ENCODE peak calls at places on chromosomes 5 and 9, in five cellular contexts. J, G, R, L and D are unnamed samples.

GRCh38 chr5:73282383-73282782 is 109.4 kb downstream of the TMEM174 start:
- DNase-seq in J (no peak), G (no peak), L (peak; percentile 18), R (no peak), D (no peak)

GRCh38 chr5:126525630-126526245 is 69.3 kb downstream of the ALDH7A1 start:
- DNase-seq in L (peak; percentile 69), R (peak; percentile 86), J (no peak), G (peak; percentile 12), D (peak; percentile 82)

GRCh38 chr5:78758169-78758839 is 109.7 kb upstream of the LHFPL2 start:
- DNase-seq in L (no peak), G (no peak), J (no peak), R (no peak), D (no peak)

GRCh38 chr5:17802256-17802655 is 168.0 kb downstream of the TAF11L14 start:
- DNase-seq in G (no peak), L (no peak), R (no peak), J (no peak), D (no peak)

GRCh38 chr5:26868504-26868903 is 169.9 kb downstream of the CDH9 start:
- DNase-seq in L (no peak), J (no peak), G (no peak), R (no peak), D (no peak)

GRCh38 chr9:16184964-16185646 is 632.3 kb downstream of the CCDC171 start:
- DNase-seq in R (no peak), J (no peak), L (no peak), G (no peak), D (no peak)

GRCh38 chr5:15023266-15023665 is 151.7 kb upstream of the ANKH start:
- DNase-seq in R (no peak), L (no peak), J (no peak), G (no peak), D (no peak)

GRCh38 chr5:83530186-83530585 is 58.6 kb downstream of the VCAN start:
- DNase-seq in J (no peak), L (no peak), R (no peak), G (no peak), D (no peak)

GRCh38 chr5:82855893-82856292 is 221.3 kb downstream of the TMEM167A start:
- DNase-seq in R (no peak), G (no peak), J (no peak), L (no peak), D (no peak)

GRCh38 chr9:87676976-87677775 is 48.7 kb upstream of the CTSL start:
- DNase-seq in J (no peak), G (no peak), R (no peak), L (peak; percentile 78), D (peak; percentile 65)

GRCh38 chr9:110977259-110977709 is 61.0 kb downstream of the LPAR1 start:
- DNase-seq in J (peak; percentile 27), G (peak; percentile 79), L (no peak), R (no peak), D (peak; percentile 55)

GRCh38 chr5:81181576-81182316 is 51.4 kb upstream of the CKMT2 start:
- DNase-seq in J (no peak), R (no peak), L (no peak), G (no peak), D (no peak)

GRCh38 chr9:28598396-28598795 is 1025.1 kb upstream of the C9orf72 start:
- DNase-seq in G (no peak), R (no peak), L (no peak), J (no peak), D (peak; percentile 16)

GRCh38 chr5:122180146-122180712 is 50.9 kb downstream of the ZNF474 start:
- DNase-seq in R (no peak), G (no peak), J (no peak), L (no peak), D (no peak)

GRCh38 chr9:127004946-127005769 is 90.6 kb downstream of the RALGPS1 start:
- DNase-seq in R (no peak), L (peak; percentile 76), G (no peak), J (no peak), D (no peak)

GRCh38 chr5:149153751-149154610 is 12.7 kb downstream of the ABLIM3 start:
- DNase-seq in L (peak; percentile 78), J (no peak), R (no peak), G (no peak), D (no peak)

GRCh38 chr9:29556317-29556716 is 1983.0 kb upstream of the C9orf72 start:
- DNase-seq in R (no peak), G (no peak), J (no peak), L (no peak), D (no peak)

GRCh38 chr9:109940536-109940935 is 160.5 kb downstream of the PALM2AKAP2 start:
- DNase-seq in J (no peak), R (no peak), G (no peak), L (no peak), D (no peak)

GRCh38 chr9:128115187-128116103 is 12.1 kb downstream of the PTGES2 start:
- DNase-seq in L (peak; percentile 50), G (no peak), J (no peak), R (peak; percentile 21), D (no peak)

GRCh38 chr9:114938687-114939575 is 8.5 kb upstream of the TNFSF8 start:
- DNase-seq in L (no peak), J (no peak), R (no peak), G (no peak), D (no peak)

GRCh38 chr9:87327567-87328125 is 170.0 kb upstream of the DAPK1 start:
- DNase-seq in L (no peak), G (no peak), J (no peak), R (no peak), D (no peak)

GRCh38 chr5:38515648-38516047 is 40.8 kb downstream of the LIFR start:
- DNase-seq in J (no peak), G (peak; percentile 4), R (no peak), L (no peak), D (peak; percentile 67)

GRCh38 chr5:435961-436640 is 6.9 kb upstream of the EXOC3 start:
- DNase-seq in R (no peak), G (no peak), L (no peak), J (no peak), D (no peak)
- TF ChIP-seq POLR2A in R (no peak), G (no peak), L (no peak), J (no peak), D (no peak)

GRCh38 chr9:105702207-105702606 is 7.9 kb downstream of the TMEM38B start:
- DNase-seq in R (no peak), L (no peak), J (no peak), G (no peak), D (no peak)
- H3K4me1 ChIP-seq in R (peaks cover 2% of the 10 kb centered on the region), L (peaks cover 13% of the 10 kb centered on the region), J (no peaks in the 10 kb centered on the region), G (no peaks in the 10 kb centered on the region), D (no peaks in the 10 kb centered on the region)

GRCh38 chr5:150214289-150214688 is 24.4 kb downstream of the SLC6A7 start:
- DNase-seq in L (no peak), G (no peak), J (no peak), R (no peak), D (no peak)
- H3K27ac ChIP-seq in L (peak overlapping the region; percentile 26), G (no peak overlapping the region), J (no peak overlapping the region), R (no peak overlapping the region), D (no peak overlapping the region)

GRCh38 chr9:33158555-33159057 is 8.5 kb downstream of the B4GALT1 start:
- DNase-seq in L (no peak), J (no peak), R (no peak), G (no peak), D (no peak)
- TF ChIP-seq POLR2A in L (no peak), J (no peak), R (no peak), G (no peak), D (no peak)

GRCh38 chr9:136563646-136564321 is 17.9 kb upstream of the NOTCH1 start:
- DNase-seq in G (no peak), J (no peak), L (no peak), R (no peak), D (no peak)

GRCh38 chr9:136561779-136562178 is 15.9 kb upstream of the NOTCH1 start:
- DNase-seq in L (no peak), J (no peak), R (no peak), G (no peak), D (no peak)

GRCh38 chr9:136565075-136565721 is 19.4 kb upstream of the NOTCH1 start:
- DNase-seq in G (no peak), L (no peak), R (no peak), J (no peak), D (peak; percentile 58)

GRCh38 chr9:136564379-136564988 is 18.6 kb upstream of the NOTCH1 start:
- DNase-seq in L (peak; percentile 38), J (peak; percentile 55), G (no peak), R (no peak), D (peak; percentile 63)

GRCh38 chr9:136562746-136563506 is 17.1 kb upstream of the NOTCH1 start:
- DNase-seq in R (no peak), L (no peak), G (no peak), J (no peak), D (no peak)
- H3K4me1 ChIP-seq in R (peaks cover 19% of the 10 kb centered on the region), L (peaks cover 18% of the 10 kb centered on the region), G (peaks cover 10% of the 10 kb centered on the region), J (peaks cover 10% of the 10 kb centered on the region), D (peaks cover 37% of the 10 kb centered on the region)